ENCODE peak calls at places on chromosome 14, in five cellular contexts. U is psoas muscle, L is lower leg skin, Q is HepG2, O is mucosa of descending colon. F is an unnamed sample.

GRCh38 chr14:89720741-89721315 is 233.7 kb downstream of the EFCAB11 start:
- DNase-seq in U (no peak), L (no peak), Q (no peak), O (peak), F (no peak)

GRCh38 chr14:20934148-20934762 is 21.0 kb upstream of the RNASE2 start:
- DNase-seq in U (peak), L (no peak), Q (no peak), O (no peak), F (peak)

GRCh38 chr14:74596747-74597456 is 15.1 kb downstream of the LTBP2 start:
- DNase-seq in U (peak), L (no peak), Q (no peak), O (no peak), F (no peak)

GRCh38 chr14:34797747-34798583 is 77.2 kb downstream of the BAZ1A start:
- DNase-seq in U (no peak), L (no peak), Q (peak), O (peak), F (no peak)

GRCh38 chr14:50085570-50086315 is 30.6 kb downstream of the VCPKMT start:
- DNase-seq in U (no peak), L (no peak), Q (no peak), O (no peak), F (no peak)

GRCh38 chr14:49193365-49194050 is 392.7 kb downstream of the RPS29 start:
- DNase-seq in U (no peak), L (no peak), Q (no peak), O (no peak), F (no peak)

GRCh38 chr14:89927466-89927865 is 27.1 kb downstream of the EFCAB11 start:
- DNase-seq in U (no peak), L (no peak), Q (no peak), O (no peak), F (no peak)

GRCh38 chr14:34161351-34162169 is 210.7 kb upstream of the EGLN3 start:
- DNase-seq in U (no peak), L (no peak), Q (no peak), O (no peak), F (no peak)

GRCh38 chr14:88904864-88905263 is 80.4 kb downstream of the TTC8 start:
- DNase-seq in U (no peak), L (no peak), Q (no peak), O (no peak), F (no peak)

GRCh38 chr14:78697341-78697740 is 527.2 kb downstream of the NRXN3 start:
- DNase-seq in U (no peak), L (no peak), Q (peak), O (no peak), F (no peak)
- TF ChIP-seq CTCF in U (peak), L (no peak), Q (peak), O (peak), F (peak)

GRCh38 chr14:55133416-55133815 is 4.4 kb downstream of the LGALS3 start:
- DNase-seq in U (no peak), L (no peak), Q (no peak), O (no peak), F (no peak)
- TF ChIP-seq CTCF in U (peak), L (no peak), Q (no peak), O (no peak), F (no peak)

GRCh38 chr14:86203843-86204242 is 673.9 kb downstream of the FLRT2 start:
- DNase-seq in U (no peak), L (no peak), Q (no peak), O (no peak), F (no peak)
- TF ChIP-seq CTCF in U (no peak), L (no peak), Q (no peak), O (no peak), F (no peak)

GRCh38 chr14:22836301-22837058 is at the start of gene MMP14:
- DNase-seq in U (peak), L (peak), Q (no peak), O (peak), F (peak)
- TF ChIP-seq CTCF in U (no peak), L (no peak), Q (peak), O (no peak), F (no peak)

DNA sequence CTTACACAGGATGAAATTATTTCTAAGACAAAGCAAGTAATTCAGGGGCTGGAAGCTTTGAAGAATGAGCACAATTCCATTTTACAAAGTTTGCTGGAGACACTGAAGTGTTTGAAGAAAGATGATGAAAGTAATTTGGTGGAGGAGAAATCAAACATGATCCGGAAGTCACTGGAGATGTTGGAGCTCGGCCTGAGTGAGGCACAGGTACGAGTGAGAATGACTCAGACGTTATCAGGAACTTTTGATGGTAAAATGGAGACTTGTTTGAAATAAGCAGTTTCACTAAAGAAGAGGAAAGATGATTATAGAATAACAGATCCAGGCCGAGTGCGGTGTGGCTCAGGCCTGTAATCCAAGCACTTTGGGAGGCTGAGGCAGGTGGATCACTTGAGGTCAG is 25.6 kb downstream of the KLC1 start:
- DNase-seq in U (no peak), L (no peak), Q (no peak), O (no peak), F (no peak)
- TF ChIP-seq CTCF in U (no peak), L (no peak), Q (no peak), O (no peak), F (no peak)

DNA sequence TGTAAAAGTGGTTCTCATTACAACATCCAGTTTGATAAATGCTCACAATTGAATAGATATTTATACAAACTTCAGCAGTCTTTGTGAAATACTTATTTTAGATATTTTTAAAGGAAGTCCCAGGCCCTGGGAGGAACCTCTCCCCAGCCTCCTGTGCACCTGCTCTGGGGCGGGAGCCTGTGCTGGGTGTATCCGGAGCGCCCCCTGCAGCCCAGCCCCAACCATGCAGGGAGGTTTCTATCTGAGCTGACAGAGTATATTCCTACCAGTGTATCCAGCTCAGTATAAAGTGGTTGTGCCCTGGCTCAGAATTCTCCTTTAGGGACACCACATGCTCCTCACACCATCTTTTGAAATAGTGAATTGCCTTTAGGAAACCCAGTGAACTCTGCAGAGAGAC is 851.8 kb downstream of the TMEM121 start:
- DNase-seq in U (no peak), L (no peak), Q (no peak), O (no peak), F (no peak)
- TF ChIP-seq CTCF in U (no peak), L (no peak), Q (peak), O (no peak), F (no peak)

DNA sequence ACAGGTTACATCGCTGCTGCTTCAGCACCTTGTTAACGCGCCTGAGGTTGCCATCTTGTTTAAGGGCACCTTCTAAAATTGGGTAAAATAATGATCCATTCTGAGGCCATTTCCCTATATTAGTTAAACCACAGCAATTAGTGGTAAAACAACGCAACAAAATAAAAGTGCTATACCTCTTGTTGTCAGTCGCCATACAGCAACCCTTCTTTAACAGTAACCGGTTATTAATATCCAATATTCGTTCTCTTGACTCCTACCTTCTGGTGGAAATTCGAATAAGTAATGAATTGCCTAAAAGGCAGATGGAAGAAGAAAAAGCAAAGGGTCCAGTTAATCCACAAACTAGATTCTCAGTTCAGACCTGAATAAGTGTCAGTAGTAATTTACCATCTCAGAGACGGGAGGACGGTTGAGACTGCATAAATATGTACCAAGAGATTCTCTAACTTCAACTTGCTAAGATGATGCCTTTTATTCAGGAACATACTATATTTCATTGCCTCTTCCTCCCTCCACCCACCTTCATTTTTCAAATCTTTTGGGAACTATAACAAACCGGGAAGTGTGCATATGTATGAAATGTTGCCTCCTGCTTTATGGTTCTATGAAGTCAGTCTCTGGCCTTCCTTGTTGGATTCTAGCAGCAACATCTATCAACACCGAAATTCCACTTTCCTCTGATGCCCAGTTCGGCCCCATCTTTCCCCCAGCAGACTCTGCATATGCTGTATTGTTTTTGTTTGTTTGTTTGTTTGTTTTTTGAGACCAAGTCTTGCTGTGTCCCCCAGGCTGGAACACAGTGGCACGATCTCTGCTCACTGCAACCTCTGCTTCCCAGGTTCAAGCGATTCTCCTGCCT is 834 bp upstream of the PSMB5 start:
- DNase-seq in U (no peak), L (no peak), Q (no peak), O (no peak), F (no peak)
- TF ChIP-seq CTCF in U (no peak), L (no peak), Q (no peak), O (no peak), F (no peak)

GRCh38 chr14:79543966-79544365 is 667.3 kb downstream of the DIO2 start:
- DNase-seq in U (no peak), L (no peak), Q (no peak), O (no peak), F (peak)
- TF ChIP-seq CTCF in U (no peak), L (no peak), Q (no peak), O (no peak), F (peak)